ENCODE peak calls at places on chromosome 1, in nine cellular contexts. D is bronchial epithelial cell; T is AG10803; O is fibroblast of pulmonary artery; W is GOT3; L is stimulated activated CD8-positive, alpha-beta memory T cell treated with anti-CD3 and anti-CD28 coated beads, Interleukin-2, amount 100 ng/mL, for 1 hour; X is NCI-H69; M is hypothalamus; F is mucosa of gallbladder. P is an unnamed sample.

GRCh38 chr1:219385786-219386427 is 212.2 kb downstream of the LYPLAL1 start:
- DNase-seq in D (peak), T (peak), O (peak), W (no peak), L (no peak), X (peak), M (no peak), F (no peak), P (peak)

GRCh38 chr1:21439721-21440629 is at the start of gene NBPF3:
- DNase-seq in D (peak), T (peak), O (peak), W (peak), L (peak), X (peak), M (peak), F (peak), P (peak)

GRCh38 chr1:112472142-112472541 is 36.6 kb upstream of the WNT2B start:
- DNase-seq in D (no peak), T (no peak), O (no peak), W (no peak), L (no peak), X (no peak), M (no peak), F (no peak), P (no peak)

GRCh38 chr1:228487336-228488106 is at the start of gene RNF187:
- DNase-seq in D (no peak), T (no peak), O (peak), W (peak), L (peak), X (peak), M (no peak), F (peak), P (peak)

GRCh38 chr1:209106237-209106741 is 477.2 kb upstream of the CAMK1G start:
- DNase-seq in D (no peak), T (peak), O (no peak), W (peak), L (no peak), X (peak), M (no peak), F (no peak), P (no peak)

GRCh38 chr1:186741640-186742039 is 61.4 kb upstream of the PTGS2 start:
- DNase-seq in D (peak), T (no peak), O (no peak), W (no peak), L (no peak), X (peak), M (no peak), F (no peak), P (no peak)

GRCh38 chr1:8731162-8731561 is 86.3 kb downstream of the RERE start:
- DNase-seq in D (no peak), T (no peak), O (no peak), W (no peak), L (no peak), X (no peak), M (no peak), F (no peak), P (no peak)

GRCh38 chr1:6601049-6601864 is 1.4 kb downstream of the KLHL21 start:
- DNase-seq in D (peak), T (peak), O (peak), W (peak), L (no peak), X (peak), M (peak), F (peak), P (peak)

GRCh38 chr1:213661346-213661745 is 326.4 kb upstream of the PROX1 start:
- DNase-seq in D (peak), T (no peak), O (no peak), W (no peak), L (no peak), X (no peak), M (no peak), F (no peak), P (no peak)

GRCh38 chr1:172154571-172154970 is 265.9 kb upstream of the C1orf105 start:
- DNase-seq in D (peak), T (peak), O (peak), W (no peak), L (no peak), X (no peak), M (no peak), F (no peak), P (no peak)